ENCODE peak calls at places on chromosomes 3 and 15, in nine cellular contexts. T is right cardiac atrium; J is SJSA1; R is IMR-90; L is Karpas-422; Z is astrocyte; F is CD8-positive, alpha-beta memory T cell; N is endothelial cell of umbilical vein; C is neuronal stem cell. X is an unnamed sample. For H3K4me1, the result is how much of the 10 kb centered on the place peaks cover.

GRCh38 chr15:45616901-45617323 is 17.9 kb upstream of the SQOR start:
- DNase-seq in T (no peak), N (peak), L (no peak), Z (no peak), F (no peak), J (no peak), R (peak), C (no peak), X (no peak)

GRCh38 chr3:68057637-68058320 is 403.4 kb upstream of the SUCLG2 start:
- DNase-seq in N (no peak), Z (no peak), F (peak), T (no peak), R (no peak), L (no peak), J (no peak), C (no peak), X (peak)

GRCh38 chr15:25088261-25088790 is 133.5 kb downstream of the SNRPN start:
- DNase-seq in Z (no peak), L (no peak), R (no peak), T (no peak), N (no peak), C (no peak), F (no peak), J (no peak), X (no peak)

GRCh38 chr3:50606596-50606995 is 5.0 kb downstream of the CISH start:
- DNase-seq in Z (no peak), J (no peak), L (no peak), C (no peak), T (no peak), N (no peak), F (peak), R (no peak), X (no peak)

GRCh38 chr15:90881978-90882721 is 2.2 kb upstream of the FES start:
- DNase-seq in N (no peak), T (peak), Z (no peak), L (no peak), F (no peak), R (no peak), J (no peak), C (no peak), X (no peak)

GRCh38 chr3:114803042-114803695 is 343.9 kb downstream of the ZBTB20 start:
- DNase-seq in Z (peak), N (peak), F (no peak), J (no peak), L (no peak), R (no peak), T (no peak), C (no peak), X (no peak)

GRCh38 chr3:129560269-129560787 is 17.4 kb downstream of the H1-8 start:
- DNase-seq in T (peak), F (no peak), J (peak), C (no peak), R (peak), L (no peak), N (no peak), Z (no peak), X (peak)

GRCh38 chr3:14605070-14605469 is 46.5 kb upstream of the CCDC174 start:
- DNase-seq in N (peak), L (no peak), R (peak), Z (peak), T (no peak), C (no peak), F (no peak), J (no peak), X (no peak)

GRCh38 chr3:48952510-48953118 is 34.0 kb downstream of the ARIH2 start:
- DNase-seq in R (no peak), N (peak), L (no peak), T (no peak), Z (no peak), F (peak), C (no peak), J (no peak), X (peak)

GRCh38 chr3:197404030-197404429 is 105.6 kb upstream of the DLG1 start:
- DNase-seq in F (no peak), Z (no peak), T (no peak), N (no peak), C (no peak), L (no peak), R (no peak), J (no peak), X (no peak)

GRCh38 chr15:69719527-69719926 is 266.9 kb downstream of the RPLP1 start:
- DNase-seq in C (no peak), L (no peak), T (no peak), J (no peak), F (peak), N (no peak), R (no peak), Z (peak), X (peak)

GRCh38 chr3:178382388-178383061 is 153.7 kb upstream of the KCNMB2 start:
- DNase-seq in R (peak), Z (peak), C (no peak), F (no peak), N (peak), L (no peak), T (no peak), J (peak), X (no peak)

GRCh38 chr3:50550079-50550736 is 17.3 kb downstream of the C3orf18 start:
- DNase-seq in C (peak), F (peak), N (peak), R (peak), L (peak), T (peak), Z (no peak), J (peak), X (peak)

GRCh38 chr3:187264051-187264450 is 27.5 kb downstream of the MASP1 start:
- DNase-seq in L (no peak), C (no peak), F (no peak), Z (peak), J (peak), T (no peak), N (peak), R (peak), X (no peak)

GRCh38 chr3:139934557-139935070 is 371 bp upstream of the CLSTN2 start:
- DNase-seq in F (no peak), C (peak), J (peak), T (peak), N (no peak), L (peak), R (no peak), Z (peak), X (peak)

GRCh38 chr3:158269896-158270295 is 160.0 kb downstream of the RSRC1 start:
- DNase-seq in L (no peak), N (no peak), J (no peak), R (no peak), C (no peak), Z (no peak), F (no peak), T (no peak), X (no peak)

GRCh38 chr3:124759666-124760401 is 29.6 kb downstream of the UMPS start:
- DNase-seq in T (no peak), C (no peak), L (no peak), F (no peak), N (no peak), R (peak), Z (no peak), J (no peak), X (no peak)

GRCh38 chr3:183306798-183307671 is 54.0 kb downstream of the B3GNT5 start:
- DNase-seq in Z (peak), F (no peak), J (peak), L (peak), C (no peak), N (no peak), T (peak), R (peak), X (peak)

GRCh38 chr15:83066034-83066760 is 855 bp downstream of the BTBD1 start:
- DNase-seq in N (peak), R (no peak), J (no peak), C (peak), F (no peak), L (peak), Z (no peak), T (no peak), X (no peak)

GRCh38 chr15:98853593-98854420 is 153.8 kb downstream of the PGPEP1L start:
- DNase-seq in C (no peak), F (no peak), Z (no peak), N (no peak), R (no peak), J (no peak), L (no peak), T (no peak), X (no peak)

DNA sequence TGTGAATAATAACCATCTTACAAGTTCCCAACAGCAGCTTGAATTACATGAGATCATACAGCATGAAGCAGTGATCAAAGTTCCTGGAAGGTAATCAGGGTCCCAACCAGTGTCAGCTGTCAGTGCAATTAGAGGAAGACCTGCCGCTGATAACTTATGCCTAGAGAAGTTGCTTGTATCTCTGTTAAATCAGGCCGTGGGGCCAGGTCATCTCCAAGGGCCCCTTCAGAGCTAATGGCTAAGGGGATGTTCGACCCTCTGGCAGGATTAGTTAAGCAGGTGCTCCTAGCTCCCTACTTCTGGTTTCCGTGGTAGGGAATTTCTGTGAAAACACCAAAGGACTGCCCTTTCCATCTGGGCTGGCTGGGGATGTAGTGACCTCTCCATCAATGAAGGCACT is 251.0 kb downstream of the FAM43A start:
- DNase-seq in L (no peak), N (no peak), T (no peak), J (no peak), Z (no peak), C (no peak), F (no peak), R (no peak), X (no peak)
- H3K4me1 ChIP-seq in L (under half), N (under half), T (under half), J (under half), Z (under half), C (under half), F (under half), R (under half), X (under half)

GRCh38 chr3:38029400-38030125 is at the start of gene PLCD1:
- DNase-seq in R (no peak), F (peak), N (peak), Z (peak), J (peak), C (peak), L (no peak), T (peak), X (peak)
- H3K4me3 ChIP-seq in R (peak), F (peak), N (peak), Z (peak), J (peak), C (peak), L (no peak), T (peak), X (no peak)

GRCh38 chr3:101938262-101938847 is 89.0 kb downstream of the NFKBIZ start:
- DNase-seq in N (peak), L (peak), R (no peak), F (peak), C (no peak), T (no peak), J (no peak), Z (no peak), X (no peak)

GRCh38 chr3:101932326-101933108 is 83.2 kb downstream of the NFKBIZ start:
- DNase-seq in F (no peak), C (no peak), R (no peak), N (no peak), Z (no peak), L (no peak), J (no peak), T (no peak), X (no peak)

GRCh38 chr3:101936419-101937331 is 87.4 kb downstream of the NFKBIZ start:
- DNase-seq in F (peak), T (no peak), C (no peak), L (peak), R (peak), Z (peak), J (peak), N (peak), X (no peak)

GRCh38 chr3:101939391-101939790 is 90.1 kb downstream of the NFKBIZ start:
- DNase-seq in J (peak), C (no peak), N (no peak), F (no peak), T (no peak), L (no peak), R (no peak), Z (peak), X (no peak)

GRCh38 chr3:101935081-101935480 is 85.8 kb downstream of the NFKBIZ start:
- DNase-seq in J (no peak), C (no peak), N (no peak), T (no peak), Z (no peak), L (no peak), F (no peak), R (no peak), X (no peak)
- H3K4me1 ChIP-seq in J (under half), C (under half), N (under half), T (under half), Z (under half), L (under half), F (under half), R (under half), X (under half)

GRCh38 chr3:107523361-107524213 is 825 bp downstream of the BBX start:
- DNase-seq in L (peak), F (peak), Z (peak), R (peak), J (peak), T (peak), C (peak), N (peak), X (peak)

GRCh38 chr3:107518050-107518449 is 4.7 kb upstream of the BBX start:
- DNase-seq in Z (no peak), N (no peak), F (no peak), J (no peak), T (no peak), R (no peak), L (no peak), C (no peak), X (no peak)

GRCh38 chr3:107521466-107522059 is 1.2 kb upstream of the BBX start:
- DNase-seq in R (no peak), Z (no peak), T (no peak), N (no peak), L (peak), C (no peak), F (no peak), J (no peak), X (no peak)

GRCh38 chr3:107522510-107523360 is at the start of gene BBX:
- DNase-seq in T (peak), F (peak), Z (peak), J (peak), C (peak), L (peak), N (peak), R (peak), X (peak)

DNA sequence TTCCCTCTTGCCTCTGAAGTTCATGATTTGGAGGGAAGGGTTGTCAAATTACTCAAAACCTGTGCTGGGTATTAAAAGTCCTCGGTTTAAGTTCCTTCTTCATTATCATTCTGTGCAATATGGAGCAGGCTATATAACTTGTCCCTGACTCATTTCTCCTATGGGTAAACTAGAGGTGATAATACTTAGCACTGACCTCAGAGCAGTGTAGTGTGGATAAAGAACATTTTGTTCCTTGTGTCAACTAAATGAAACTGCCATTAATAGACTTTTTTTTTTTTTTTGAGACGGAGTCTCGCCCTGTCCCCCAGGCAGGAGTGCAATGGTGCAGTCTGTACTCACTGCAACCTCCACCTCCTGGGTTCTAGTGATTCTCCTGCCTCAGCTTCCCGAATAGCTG is 2.2 kb upstream of the BBX start:
- DNase-seq in J (no peak), N (no peak), F (no peak), T (no peak), L (no peak), R (no peak), C (no peak), Z (no peak), X (no peak)
- H3K4me3 ChIP-seq in J (no peak), N (no peak), F (no peak), T (no peak), L (no peak), R (no peak), C (no peak), Z (no peak), X (no peak)

GRCh38 chr3:69084326-69084667 is 440 bp upstream of the ARL6IP5 start:
- DNase-seq in T (no peak), F (no peak), C (no peak), L (no peak), Z (peak), J (no peak), N (peak), R (peak), X (no peak)

GRCh38 chr3:69087030-69087791 is 2.5 kb downstream of the ARL6IP5 start:
- DNase-seq in R (no peak), L (no peak), J (no peak), N (no peak), F (no peak), C (no peak), Z (no peak), T (no peak), X (no peak)

GRCh38 chr3:69084668-69085542 is at the start of gene ARL6IP5:
- DNase-seq in C (peak), L (peak), N (peak), J (peak), Z (peak), T (peak), R (peak), F (peak), X (peak)

GRCh38 chr3:69086133-69086722 is 1.5 kb downstream of the ARL6IP5 start:
- DNase-seq in C (no peak), J (peak), N (peak), F (peak), T (peak), Z (peak), L (peak), R (peak), X (peak)

GRCh38 chr3:69085543-69086132 is 901 bp downstream of the ARL6IP5 start:
- DNase-seq in Z (no peak), L (peak), F (no peak), C (no peak), N (no peak), J (peak), T (peak), R (no peak), X (peak)
- H3K4me1 ChIP-seq in Z (half or more), L (half or more), F (half or more), C (under half), N (half or more), J (half or more), T (under half), R (under half), X (under half)

GRCh38 chr15:81296673-81297072 is 27.3 kb downstream of the STARD5 start:
- DNase-seq in R (no peak), N (peak), J (no peak), F (peak), Z (no peak), C (no peak), T (no peak), L (peak), X (peak)
- H3K4me3 ChIP-seq in R (no peak), N (no peak), J (no peak), F (peak), Z (no peak), C (no peak), T (peak), L (no peak), X (no peak)

GRCh38 chr3:177123820-177124219 is 73.5 kb downstream of the TBL1XR1 start:
- DNase-seq in Z (no peak), R (no peak), T (no peak), L (no peak), C (no peak), F (no peak), J (no peak), N (no peak), X (no peak)
- H3K4me1 ChIP-seq in Z (under half), R (under half), T (under half), L (under half), C (under half), F (under half), J (under half), N (under half), X (under half)

DNA sequence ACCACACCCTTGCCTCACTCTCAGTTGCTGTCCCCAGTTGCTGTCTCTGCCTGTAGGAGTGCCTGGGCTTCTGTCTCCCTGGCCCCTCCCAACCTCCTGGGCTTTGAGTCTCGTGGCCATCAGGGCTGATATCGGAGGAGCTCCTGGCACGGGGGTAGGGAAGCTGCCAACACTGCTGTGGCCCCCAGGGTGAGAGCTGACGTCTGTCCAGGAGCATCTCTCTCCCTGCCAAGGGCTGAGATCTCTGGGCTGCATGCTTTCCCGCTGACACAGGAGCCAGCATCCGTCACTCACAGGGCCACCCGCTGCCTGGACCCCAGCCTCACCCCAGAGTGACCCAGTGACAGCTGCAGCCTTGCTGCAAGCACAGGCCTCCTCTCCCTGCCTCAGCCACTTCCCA is 47.5 kb downstream of the EXOG start:
- DNase-seq in J (no peak), L (no peak), F (no peak), T (peak), Z (no peak), N (no peak), R (peak), C (no peak), X (no peak)
- H3K4me3 ChIP-seq in J (no peak), L (no peak), F (no peak), T (no peak), Z (no peak), N (no peak), R (no peak), C (no peak), X (no peak)

DNA sequence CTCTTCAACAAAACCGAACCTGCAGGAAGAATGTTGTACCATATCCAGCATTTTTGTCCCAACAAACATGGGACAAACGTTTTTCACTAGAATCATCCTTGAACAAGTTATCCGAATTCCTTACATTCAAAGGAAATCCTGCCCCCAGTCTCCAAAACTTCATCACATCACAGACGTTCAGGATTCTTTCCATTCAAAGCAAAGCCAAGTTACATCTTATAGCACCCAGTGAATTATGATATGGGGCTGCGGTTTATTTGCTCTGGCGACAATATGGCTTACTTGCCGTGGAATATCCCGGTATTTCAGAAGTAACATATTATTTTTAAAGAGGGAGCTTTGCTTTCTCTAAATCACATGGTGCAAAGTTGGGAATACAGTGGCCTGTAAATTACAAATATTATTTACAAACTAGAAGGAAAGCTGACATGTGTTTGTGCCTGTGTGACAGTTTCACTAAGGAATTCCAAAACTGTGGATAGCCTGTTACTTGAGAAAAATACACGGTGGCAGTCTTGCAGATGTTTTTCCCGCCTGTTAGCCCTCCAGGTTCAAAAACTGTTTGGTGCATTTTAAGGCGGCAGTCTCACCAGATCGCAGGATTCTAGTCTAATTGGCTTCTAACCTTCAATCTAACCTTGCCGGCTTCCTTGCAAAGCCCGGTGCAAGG is 763 bp upstream of the MBNL1 start:
- DNase-seq in J (no peak), R (no peak), Z (no peak), F (no peak), L (peak), T (no peak), C (no peak), N (peak), X (no peak)
- H3K4me1 ChIP-seq in J (under half), R (under half), Z (under half), F (half or more), L (under half), T (under half), C (under half), N (under half), X (under half)

GRCh38 chr3:57206423-57206822 is 6.6 kb upstream of the HESX1 start:
- DNase-seq in J (no peak), L (no peak), N (no peak), R (no peak), T (no peak), F (no peak), C (no peak), Z (no peak), X (no peak)
- H3K4me3 ChIP-seq in J (no peak), L (no peak), N (no peak), R (no peak), T (no peak), F (no peak), C (no peak), Z (no peak), X (no peak)